ENCODE peak calls at places on chromosomes 5 and 9, in five cellular contexts. G, X, F, Z and T are unnamed samples.

GRCh38 chr9:133657120-133657661 is 21.0 kb downstream of the DBH start:
- DNase-seq in F (no peak), G (no peak), X (no peak), Z (no peak), T (no peak)

GRCh38 chr5:132714456-132715307 is 22.7 kb downstream of the KIF3A start:
- DNase-seq in Z (no peak), G (no peak), F (no peak), X (no peak), T (no peak)

GRCh38 chr5:146027746-146028145 is 77.6 kb downstream of the PLAC8L1 start:
- DNase-seq in G (peak), X (no peak), F (no peak), Z (no peak), T (no peak)

GRCh38 chr9:134993416-134993815 is 75.7 kb upstream of the FCN1 start:
- DNase-seq in Z (no peak), F (no peak), G (no peak), X (no peak), T (no peak)

GRCh38 chr5:140253985-140254384 is 48.9 kb downstream of the PFDN1 start:
- DNase-seq in G (peak), X (no peak), F (no peak), Z (no peak), T (no peak)

GRCh38 chr5:32144637-32145207 is 29.4 kb downstream of the GOLPH3 start:
- DNase-seq in G (no peak), X (no peak), F (no peak), Z (no peak), T (no peak)

GRCh38 chr9:87675466-87675865 is 50.5 kb upstream of the CTSL start:
- DNase-seq in X (no peak), G (no peak), F (no peak), Z (no peak), T (no peak)

GRCh38 chr5:150999704-151000452 is 20.5 kb upstream of the GPX3 start:
- DNase-seq in G (no peak), X (no peak), F (no peak), Z (no peak), T (no peak)

GRCh38 chr9:96565684-96566360 is 53.8 kb downstream of the CDC14B start:
- DNase-seq in G (peak), Z (no peak), X (no peak), F (no peak), T (no peak)